ENCODE peak calls at places on chromosome X, in eight cellular contexts. I is lower lobe of right lung, C is OCI-LY7, T is lower leg skin, F is AG04450, G is tibial artery, A is mammary epithelial cell, Y is fibroblast of pulmonary artery. K is an unnamed sample.

GRCh38 chrX:52865328-52865980 is 2.4 kb downstream of the XAGE3 start:
- DNase-seq in I (no peak), C (no peak), T (no peak), F (no peak), G (no peak), A (no peak), Y (no peak), K (no peak)

GRCh38 chrX:30253257-30253656 is 6.3 kb downstream of the MAGEB1 start:
- DNase-seq in I (no peak), C (no peak), T (no peak), F (no peak), G (no peak), A (no peak), Y (no peak), K (peak; percentile 45)

GRCh38 chrX:81925812-81926211 is 723.9 kb downstream of the SH3BGRL start:
- DNase-seq in I (no peak), C (no peak), T (no peak), F (no peak), G (no peak), A (no peak), Y (no peak), K (no peak)

GRCh38 chrX:35380808-35381700 is 417.1 kb upstream of the MAGEB16 start:
- DNase-seq in I (no peak), C (peak; percentile 13), T (no peak), F (no peak), G (no peak), A (peak; percentile 42), Y (peak; percentile 18), K (peak; percentile 8)

GRCh38 chrX:40175416-40176255 is 77.9 kb upstream of the BCOR start:
- DNase-seq in I (peak; percentile 85), C (peak; percentile 88), T (peak; percentile 94), F (no peak), G (peak; percentile 61), A (no peak), Y (peak; percentile 56), K (peak; percentile 95)

GRCh38 chrX:123188081-123188480 is 4.0 kb downstream of the GRIA3 start:
- DNase-seq in I (no peak), C (no peak), T (no peak), F (no peak), G (no peak), A (peak; percentile 2), Y (no peak), K (no peak)

GRCh38 chrX:136752796-136753195 is 27.9 kb downstream of the ARHGEF6 start:
- DNase-seq in I (no peak), C (no peak), T (no peak), F (no peak), G (peak; percentile 35), A (no peak), Y (no peak), K (no peak)

GRCh38 chrX:39337461-39337860 is 536.2 kb downstream of the MID1IP1 start:
- DNase-seq in I (no peak), C (no peak), T (no peak), F (no peak), G (no peak), A (no peak), Y (no peak), K (no peak)

GRCh38 chrX:69280956-69281355 is 115.7 kb upstream of the PJA1 start:
- DNase-seq in I (no peak), C (no peak), T (no peak), F (no peak), G (no peak), A (no peak), Y (no peak), K (no peak)

GRCh38 chrX:131544218-131544617 is 344 bp downstream of the OR13H1 start:
- DNase-seq in I (no peak), C (no peak), T (no peak), F (no peak), G (no peak), A (no peak), Y (no peak), K (no peak)

GRCh38 chrX:107716045-107716684 is 59.4 kb downstream of the TSC22D3 start:
- DNase-seq in I (peak; percentile 54), C (peak; percentile 24), T (peak; percentile 85), F (no peak), G (no peak), A (peak; percentile 19), Y (peak; percentile 27), K (peak; percentile 45)

GRCh38 chrX:17597836-17598434 is 139.4 kb upstream of the SCML1 start:
- DNase-seq in I (peak; percentile 64), C (no peak), T (peak; percentile 89), F (no peak), G (peak; percentile 83), A (no peak), Y (peak; percentile 79), K (no peak)

GRCh38 chrX:50723006-50723405 is 91.0 kb downstream of the SHROOM4 start:
- DNase-seq in I (no peak), C (no peak), T (no peak), F (no peak), G (no peak), A (no peak), Y (no peak), K (no peak)

GRCh38 chrX:13761606-13762005 is 27.1 kb downstream of the OFD1 start:
- DNase-seq in I (no peak), C (peak; percentile 47), T (no peak), F (no peak), G (no peak), A (peak; percentile 17), Y (peak; percentile 16), K (peak; percentile 78)

GRCh38 chrX:111581086-111581485 is 69.6 kb downstream of the SERTM2 start:
- DNase-seq in I (no peak), C (no peak), T (no peak), F (no peak), G (no peak), A (peak; percentile 6), Y (no peak), K (no peak)

GRCh38 chrX:47198026-47198686 is 4.5 kb downstream of the UBA1 start:
- DNase-seq in I (no peak), C (no peak), T (no peak), F (no peak), G (no peak), A (no peak), Y (peak; percentile 35), K (no peak)

GRCh38 chrX:41512394-41512793 is 65.3 kb downstream of the NYX start:
- DNase-seq in I (no peak), C (peak; percentile 73), T (no peak), F (no peak), G (no peak), A (no peak), Y (no peak), K (peak; percentile 78)

GRCh38 chrX:31279359-31279758 is 207.5 kb upstream of the FTHL17 start:
- DNase-seq in I (no peak), C (no peak), T (no peak), F (no peak), G (no peak), A (peak; percentile 42), Y (peak; percentile 45), K (peak; percentile 2)

GRCh38 chrX:78199851-78200250 is 60.4 kb upstream of the TAF9B start:
- DNase-seq in I (no peak), C (peak; percentile 24), T (no peak), F (no peak), G (no peak), A (peak; percentile 8), Y (peak; percentile 31), K (peak; percentile 34)

GRCh38 chrX:66638591-66639500 is at the start of gene EDA2R:
- DNase-seq in I (peak; percentile 34), C (peak; percentile 81), T (no peak), F (no peak), G (no peak), A (peak; percentile 89), Y (peak; percentile 88), K (peak; percentile 74)
- H3K4me3 ChIP-seq in I (peak within 1 kb of the TSS; percentile 48), C (peak within 1 kb of the TSS; percentile 82), T (no peak within 1 kb of the TSS), F (peak within 1 kb of the TSS; percentile 74), G (peak within 1 kb of the TSS; percentile 54), A (peak within 1 kb of the TSS; percentile 52), Y (peak within 1 kb of the TSS; percentile 68), K (peak within 1 kb of the TSS; percentile 65)

GRCh38 chrX:54808605-54809483 is 1.3 kb downstream of the MAGED2 start:
- DNase-seq in I (peak; percentile 94), C (peak; percentile 93), T (peak; percentile 98), F (peak; percentile 95), G (peak; percentile 93), A (peak; percentile 87), Y (peak; percentile 98), K (peak; percentile 97)

GRCh38 chrX:54807524-54808108 is at the start of gene MAGED2:
- DNase-seq in I (no peak), C (no peak), T (no peak), F (no peak), G (peak; percentile 26), A (no peak), Y (peak; percentile 50), K (no peak)

GRCh38 chrX:54810532-54810931 is 3.0 kb downstream of the MAGED2 start:
- DNase-seq in I (no peak), C (no peak), T (no peak), F (no peak), G (no peak), A (no peak), Y (no peak), K (no peak)

GRCh38 chrX:54811301-54811885 is 3.8 kb downstream of the MAGED2 start:
- DNase-seq in I (no peak), C (no peak), T (no peak), F (no peak), G (no peak), A (no peak), Y (no peak), K (no peak)

GRCh38 chrX:54808109-54808604 is 612 bp downstream of the MAGED2 start:
- DNase-seq in I (no peak), C (no peak), T (peak; percentile 91), F (peak; percentile 3), G (peak; percentile 75), A (no peak), Y (no peak), K (no peak)
- TF ChIP-seq CTCF in I (no peak), C (no peak), T (no peak), F (no peak), G (no peak), A (no peak), Y (no peak), K (no peak)

DNA sequence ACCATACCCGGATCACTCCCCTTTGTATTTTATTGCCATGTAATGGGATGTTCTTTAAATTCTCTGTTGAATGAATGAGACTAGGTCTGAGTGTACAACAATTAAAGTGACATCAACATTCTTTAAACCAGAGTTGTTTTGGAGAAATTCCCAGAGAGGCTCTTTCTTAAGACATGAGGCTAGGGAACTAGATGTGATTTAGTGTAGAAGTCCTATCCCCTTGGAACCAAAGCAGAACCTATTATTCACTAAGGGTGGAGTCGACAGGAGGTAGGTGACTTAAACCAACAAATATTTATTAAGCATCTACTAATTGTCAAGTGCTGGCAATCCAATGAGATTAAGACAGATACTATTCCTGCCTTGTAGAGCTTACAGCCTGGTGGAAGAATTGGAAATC is 1.7 kb downstream of the EIF1AX start:
- DNase-seq in I (no peak), C (no peak), T (no peak), F (no peak), G (no peak), A (peak; percentile 41), Y (peak; percentile 46), K (no peak)
- H3K4me3 ChIP-seq in I (peak overlapping the region; percentile 72), C (peak overlapping the region; percentile 100), T (no peak overlapping the region), F (peak overlapping the region; percentile 74), G (peak overlapping the region; percentile 78), A (peak overlapping the region; percentile 82), Y (peak overlapping the region; percentile 78), K (peak overlapping the region; percentile 91)

DNA sequence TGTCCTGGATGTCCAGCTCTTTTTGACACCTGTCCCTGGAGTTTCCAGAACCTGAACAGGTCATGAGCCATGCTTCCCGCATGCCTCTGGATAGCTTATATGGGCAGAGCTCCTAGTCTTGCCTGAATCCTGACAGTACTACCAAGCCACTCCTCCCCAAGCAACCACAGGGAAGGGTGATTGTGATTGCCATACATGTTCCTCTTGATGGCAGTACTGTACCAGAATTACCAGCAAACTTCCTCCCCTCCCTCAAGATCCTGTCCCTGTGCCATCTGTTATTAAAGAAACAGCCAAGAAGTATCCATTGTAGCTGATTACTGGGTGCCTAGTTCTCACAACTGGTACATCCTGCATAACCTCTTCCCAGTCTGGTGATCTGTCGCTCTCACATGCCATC is 264.3 kb upstream of the AGTR2 start:
- DNase-seq in I (no peak), C (no peak), T (no peak), F (no peak), G (no peak), A (no peak), Y (no peak), K (no peak)
- TF ChIP-seq CTCF in I (no peak), C (no peak), T (no peak), F (no peak), G (no peak), A (no peak), Y (no peak), K (no peak)